ENCODE peak calls at places on chromosomes 16 and 17, in four cellular contexts. D is LNCaP clone FGC, F is HFF-Myc, Y is fibroblast of lung. J is an unnamed sample.

GRCh38 chr16:14501331-14502255 is 128.5 kb downstream of the PARN start:
- DNase-seq in F (peak), D (peak), Y (peak), J (peak)

GRCh38 chr17:848402-848801 is 66.2 kb downstream of the MRM3 start:
- DNase-seq in D (no peak), F (no peak), Y (no peak), J (no peak)

GRCh38 chr17:82242977-82243647 is 14.3 kb downstream of the SLC16A3 start:
- DNase-seq in D (no peak), F (no peak), Y (peak), J (peak)

GRCh38 chr16:50830698-50831097 is 88.8 kb downstream of the CYLD start:
- DNase-seq in Y (no peak), D (no peak), F (no peak), J (no peak)

GRCh38 chr16:31568577-31569359 is 41.1 kb downstream of the AHSP start:
- DNase-seq in F (no peak), Y (peak), D (no peak), J (no peak)

GRCh38 chr16:89071686-89072182 is 21.9 kb upstream of the ACSF3 start:
- DNase-seq in Y (no peak), D (no peak), F (no peak), J (no peak)

GRCh38 chr16:21646721-21647561 is 5.5 kb downstream of the IGSF6 start:
- DNase-seq in F (no peak), Y (no peak), D (no peak), J (no peak)

GRCh38 chr16:3131755-3132377 is 3.0 kb upstream of the ZNF213 start:
- DNase-seq in Y (peak), F (no peak), D (no peak), J (no peak)

GRCh38 chr16:55567382-55567781 is 898 bp downstream of the CAPNS2 start:
- DNase-seq in Y (no peak), F (no peak), D (no peak), J (no peak)

GRCh38 chr16:22762486-22762885 is 51.5 kb upstream of the HS3ST2 start:
- DNase-seq in Y (no peak), F (no peak), D (no peak), J (no peak)

GRCh38 chr17:82287849-82288601 is 14.5 kb upstream of the CSNK1D start:
- DNase-seq in D (peak), Y (peak), F (no peak), J (no peak)

GRCh38 chr16:58442547-58442946 is 50.3 kb downstream of the GINS3 start:
- DNase-seq in F (no peak), D (no peak), Y (no peak), J (no peak)

GRCh38 chr16:52751035-52751434 is 204.1 kb upstream of the TOX3 start:
- DNase-seq in F (no peak), Y (no peak), D (no peak), J (no peak)

GRCh38 chr17:72381597-72382397 is 261.0 kb downstream of the SOX9 start:
- DNase-seq in Y (no peak), D (no peak), F (no peak), J (no peak)

GRCh38 chr17:55531053-55531728 is 19.9 kb upstream of the SMIM36 start:
- DNase-seq in F (no peak), D (no peak), Y (no peak), J (no peak)
- H3K4me3 ChIP-seq in F (no peak), D (no peak), Y (no peak), J (no peak)

DNA sequence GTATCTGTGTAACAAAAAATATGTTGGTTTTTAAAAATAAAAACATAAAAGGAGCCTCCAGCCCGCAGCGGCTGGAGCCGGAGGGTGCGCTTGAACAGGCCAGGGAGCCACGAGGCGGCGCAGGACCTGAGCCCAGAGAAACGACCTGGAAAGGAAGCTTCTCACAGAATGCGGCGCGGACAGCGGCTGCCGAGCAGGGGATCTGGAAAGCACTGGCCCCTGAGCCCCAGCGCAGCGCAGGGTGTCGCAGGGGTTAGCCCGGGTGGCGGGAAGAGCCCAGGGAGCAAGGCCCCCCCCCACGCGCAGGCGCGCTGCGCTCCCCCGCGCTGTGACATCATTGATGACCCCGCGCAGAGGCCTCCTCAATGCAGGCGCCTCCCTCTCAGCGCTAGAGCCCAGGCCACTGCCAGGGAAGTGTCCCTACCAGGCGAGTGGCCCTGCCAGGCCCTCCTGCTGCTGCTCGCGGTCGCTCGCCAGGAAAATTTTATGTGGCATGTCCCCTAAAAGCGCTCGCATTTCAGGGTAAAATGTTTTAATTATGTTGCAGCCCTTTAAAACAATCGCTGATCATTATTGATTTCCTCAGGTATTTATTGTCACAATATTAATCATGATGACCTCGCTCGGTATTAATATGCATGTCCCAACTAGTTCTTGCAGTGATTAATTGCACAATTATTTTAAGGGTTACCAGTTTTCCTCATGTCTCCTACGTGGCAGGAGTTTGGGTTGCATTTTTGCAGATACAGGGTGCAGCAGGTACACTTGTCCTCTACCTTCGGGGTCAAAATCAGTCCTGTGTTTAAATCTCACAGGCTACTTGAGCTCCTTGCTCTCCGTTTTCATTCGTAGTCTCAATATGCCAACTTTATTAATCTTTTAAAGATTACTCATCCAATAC is 134.2 kb downstream of the USP22 start:
- DNase-seq in D (peak), F (peak), Y (peak), J (no peak)
- TF ChIP-seq CTCF in D (peak), F (peak), Y (peak), J (peak)

DNA sequence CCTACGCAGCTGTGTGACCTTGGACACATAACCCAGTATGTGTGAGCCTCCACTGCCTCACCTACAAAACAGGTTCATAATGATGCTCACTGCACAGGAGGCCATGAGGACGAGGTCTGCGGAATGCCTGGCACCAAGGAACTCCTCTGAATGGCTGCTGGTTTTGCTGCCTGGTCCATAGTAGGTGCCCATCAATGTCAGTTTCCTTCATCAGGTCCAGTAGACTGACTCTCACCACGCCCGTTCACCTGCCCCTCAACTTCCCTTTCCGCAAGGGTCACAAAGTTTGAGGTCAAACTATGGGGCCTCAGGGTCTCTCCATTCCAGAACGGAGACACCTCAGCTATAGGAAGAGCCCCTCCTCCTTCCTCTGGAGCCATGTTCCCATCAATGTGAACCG is 8.8 kb downstream of the PNMT start:
- DNase-seq in F (no peak), D (no peak), Y (no peak), J (no peak)
- H3K4me3 ChIP-seq in F (no peak), D (no peak), Y (no peak), J (no peak)

GRCh38 chr16:24577167-24577566 is 37.8 kb downstream of the RBBP6 start:
- DNase-seq in F (no peak), D (no peak), Y (peak), J (no peak)

GRCh38 chr16:24583494-24583893 is 44.1 kb downstream of the RBBP6 start:
- DNase-seq in D (no peak), F (no peak), Y (no peak), J (no peak)

DNA sequence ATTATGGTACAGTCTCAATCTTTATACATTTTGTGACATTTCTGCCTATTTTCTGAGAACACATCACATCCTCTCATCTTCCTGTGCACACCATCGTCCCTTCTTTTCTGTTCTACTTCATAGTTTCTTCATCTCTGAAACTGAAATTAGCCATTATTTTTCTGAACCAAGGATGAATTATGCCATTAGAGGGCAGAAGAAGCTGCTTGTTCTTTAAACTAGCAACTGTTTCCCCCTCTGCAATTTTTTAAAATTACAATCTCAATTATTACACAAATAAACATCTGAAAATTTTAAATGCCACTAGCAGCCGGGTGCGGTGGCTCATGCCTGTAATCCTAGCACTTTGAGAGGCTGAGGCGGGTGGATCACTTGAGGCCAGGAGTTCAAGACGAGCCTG is 41.3 kb downstream of the RBBP6 start:
- DNase-seq in Y (peak), F (peak), D (no peak), J (peak)
- TF ChIP-seq CTCF in Y (peak), F (peak), D (peak), J (peak)

GRCh38 chr17:49762148-49762941 is 1.6 kb downstream of the FAM117A start:
- DNase-seq in Y (no peak), F (no peak), D (no peak), J (no peak)
- H3K4me3 ChIP-seq in Y (no peak), F (peak), D (peak), J (peak)

GRCh38 chr16:49557070-49557446 is 183.5 kb downstream of the C16orf78 start:
- DNase-seq in Y (no peak), F (no peak), D (no peak), J (no peak)

GRCh38 chr16:49560018-49560830 is 186.6 kb downstream of the C16orf78 start:
- DNase-seq in Y (peak), F (no peak), D (no peak), J (peak)

GRCh38 chr16:49558451-49558850 is 184.8 kb downstream of the C16orf78 start:
- DNase-seq in Y (no peak), F (no peak), D (no peak), J (no peak)

GRCh38 chr16:49559242-49559641 is 185.6 kb downstream of the C16orf78 start:
- DNase-seq in D (no peak), Y (no peak), F (no peak), J (no peak)

DNA sequence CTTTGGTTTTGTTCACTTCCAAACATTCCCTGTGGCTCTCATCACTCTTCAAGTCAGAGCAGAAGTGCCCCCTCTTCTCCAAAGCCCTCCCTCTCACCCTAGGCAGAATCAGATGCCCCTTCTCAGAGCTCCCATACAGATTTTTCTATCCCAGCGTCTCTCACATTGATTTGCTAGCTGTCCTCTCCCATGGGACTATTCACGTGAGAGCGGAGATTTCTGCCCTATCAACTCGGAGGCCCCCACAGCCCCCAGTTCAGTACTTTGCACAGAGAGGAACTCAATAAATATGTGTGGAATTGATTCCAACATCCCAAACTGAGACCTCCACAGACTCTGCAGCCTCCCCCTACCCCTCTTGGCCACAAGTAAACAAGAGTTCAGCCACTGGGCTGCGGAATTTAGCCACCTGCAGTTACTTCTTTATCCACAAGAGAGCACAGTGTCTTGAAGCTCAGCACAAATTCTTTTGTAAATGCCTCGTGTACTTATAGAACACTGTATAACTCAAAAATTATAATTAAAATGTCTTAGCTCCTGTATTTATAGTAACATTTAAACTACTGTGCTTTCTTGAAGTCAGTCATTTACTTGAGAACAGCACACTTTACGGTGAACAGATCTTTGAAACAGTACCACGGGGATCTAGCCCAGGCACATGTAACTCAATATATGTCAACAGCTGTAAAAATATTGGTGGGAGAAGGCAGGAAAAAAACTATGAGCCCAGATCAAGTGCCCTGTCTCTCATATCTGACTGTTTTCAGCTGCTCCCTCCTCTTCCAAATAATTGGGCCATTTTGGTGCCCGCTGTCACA is 182.9 kb downstream of the C16orf78 start:
- DNase-seq in F (no peak), Y (peak), D (peak), J (peak)
- TF ChIP-seq CTCF in F (peak), Y (peak), D (peak), J (peak)

GRCh38 chr17:44932526-44933097 is 15.0 kb downstream of the KIF18B start:
- DNase-seq in Y (no peak), F (no peak), D (no peak), J (no peak)

GRCh38 chr17:44934745-44935105 is 12.8 kb downstream of the KIF18B start:
- DNase-seq in D (no peak), Y (no peak), F (no peak), J (no peak)

GRCh38 chr17:44932096-44932495 is 15.5 kb downstream of the KIF18B start:
- DNase-seq in Y (no peak), D (no peak), F (no peak), J (no peak)

GRCh38 chr17:44935116-44935515 is 12.5 kb downstream of the KIF18B start:
- DNase-seq in F (no peak), Y (no peak), D (no peak), J (no peak)

GRCh38 chr17:44933824-44934744 is 13.5 kb downstream of the KIF18B start:
- DNase-seq in F (no peak), D (no peak), Y (no peak), J (no peak)
- H3K4me3 ChIP-seq in F (no peak), D (no peak), Y (no peak), J (no peak)

DNA sequence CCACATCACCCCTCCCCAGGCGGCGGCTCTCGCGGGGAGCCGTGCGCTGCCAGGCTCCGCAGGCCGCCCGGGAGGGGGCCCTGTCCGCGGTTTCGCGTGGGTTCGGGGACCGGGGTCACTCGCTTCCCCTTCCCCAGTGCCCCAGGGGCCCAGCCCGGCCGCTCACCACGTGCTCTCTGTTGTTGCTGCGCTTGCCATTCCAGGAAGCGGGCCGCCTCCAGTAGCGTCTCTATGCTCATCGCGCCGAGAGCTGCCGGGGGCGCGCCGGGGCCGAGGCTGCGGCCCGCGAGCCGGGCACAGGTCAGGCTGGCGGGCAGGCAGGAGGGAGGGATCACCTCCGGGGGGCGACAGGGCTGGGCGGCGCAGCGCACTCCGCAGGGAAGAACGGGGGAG is 390 bp downstream of the MNT start:
- DNase-seq in F (no peak), D (no peak), Y (peak), J (no peak)
- TF ChIP-seq CTCF in F (no peak), D (peak), Y (no peak), J (no peak)

GRCh38 chr17:79020631-79021301 is 3.2 kb upstream of the C1QTNF1 start:
- DNase-seq in D (no peak), Y (no peak), F (no peak), J (no peak)

GRCh38 chr17:79018045-79018695 is 5.8 kb upstream of the C1QTNF1 start:
- DNase-seq in Y (no peak), F (no peak), D (no peak), J (no peak)

GRCh38 chr17:79017546-79017945 is 6.4 kb upstream of the C1QTNF1 start:
- DNase-seq in Y (no peak), F (no peak), D (no peak), J (no peak)

GRCh38 chr17:79019260-79019630 is 4.7 kb upstream of the C1QTNF1 start:
- DNase-seq in F (no peak), D (no peak), Y (no peak), J (no peak)

GRCh38 chr17:79019631-79020584 is 4.1 kb upstream of the C1QTNF1 start:
- DNase-seq in D (no peak), F (no peak), Y (peak), J (peak)
- H3K4me3 ChIP-seq in D (no peak), F (no peak), Y (no peak), J (no peak)